ENCODE peak calls at places on chromosomes 13 and 19, in six cellular contexts. One of them, this sample, is unnamed.
A peak's percentile ranks its signal among the peaks of the same experiment; 100 is the strongest.

GRCh38 chr13:44368062-44368591 is 5.5 kb upstream of the SERP2 start:
- DNase-seq in neural crest cell: no peak
- DNase-seq in WTC11: no peak
- DNase-seq in mucosa of descending colon: no peak
- DNase-seq in AG04450: peak; percentile 20
- DNase-seq in progenitor cell of endocrine pancreas: no peak
- DNase-seq in this sample: no peak

GRCh38 chr13:78183737-78184136 is 265.1 kb upstream of the EDNRB start:
- DNase-seq in progenitor cell of endocrine pancreas: no peak
- DNase-seq in WTC11: no peak
- DNase-seq in AG04450: no peak
- DNase-seq in mucosa of descending colon: no peak
- DNase-seq in neural crest cell: no peak
- DNase-seq in this sample: no peak

GRCh38 chr19:16435999-16436650 is 35.6 kb downstream of the EPS15L1 start:
- DNase-seq in WTC11: no peak
- DNase-seq in AG04450: no peak
- DNase-seq in progenitor cell of endocrine pancreas: no peak
- DNase-seq in mucosa of descending colon: no peak
- DNase-seq in neural crest cell: no peak
- DNase-seq in this sample: no peak

GRCh38 chr13:21061077-21061945 is at the start of gene LATS2:
- DNase-seq in neural crest cell: peak; percentile 88
- DNase-seq in AG04450: peak; percentile 83
- DNase-seq in WTC11: peak; percentile 98
- DNase-seq in mucosa of descending colon: peak; percentile 96
- DNase-seq in progenitor cell of endocrine pancreas: peak; percentile 94
- DNase-seq in this sample: peak; percentile 89

GRCh38 chr19:10927691-10928562 is 512 bp downstream of the YIPF2 start:
- DNase-seq in progenitor cell of endocrine pancreas: no peak
- DNase-seq in WTC11: no peak
- DNase-seq in AG04450: no peak
- DNase-seq in neural crest cell: no peak
- DNase-seq in mucosa of descending colon: peak; percentile 20
- DNase-seq in this sample: no peak

GRCh38 chr19:1308718-1309117 is 23.0 kb downstream of the EFNA2 start:
- DNase-seq in progenitor cell of endocrine pancreas: no peak
- DNase-seq in AG04450: no peak
- DNase-seq in neural crest cell: no peak
- DNase-seq in mucosa of descending colon: no peak
- DNase-seq in WTC11: no peak
- DNase-seq in this sample: no peak

GRCh38 chr13:49098771-49099512 is 121.2 kb upstream of the MLNR start:
- DNase-seq in AG04450: no peak
- DNase-seq in progenitor cell of endocrine pancreas: no peak
- DNase-seq in neural crest cell: no peak
- DNase-seq in WTC11: no peak
- DNase-seq in mucosa of descending colon: no peak
- DNase-seq in this sample: no peak

GRCh38 chr13:78689011-78689410 is 30.1 kb upstream of the OBI1 start:
- DNase-seq in mucosa of descending colon: no peak
- DNase-seq in neural crest cell: no peak
- DNase-seq in AG04450: no peak
- DNase-seq in WTC11: no peak
- DNase-seq in progenitor cell of endocrine pancreas: no peak
- DNase-seq in this sample: no peak

GRCh38 chr13:90591927-90592268 is 755.6 kb upstream of the MIR17HG start:
- DNase-seq in progenitor cell of endocrine pancreas: no peak
- DNase-seq in WTC11: no peak
- DNase-seq in neural crest cell: no peak
- DNase-seq in mucosa of descending colon: no peak
- DNase-seq in AG04450: no peak
- DNase-seq in this sample: no peak

GRCh38 chr19:2578911-2579677 is 103.2 kb downstream of the GADD45B start:
- DNase-seq in AG04450: peak; percentile 61
- DNase-seq in WTC11: peak; percentile 92
- DNase-seq in mucosa of descending colon: peak; percentile 90
- DNase-seq in progenitor cell of endocrine pancreas: peak; percentile 78
- DNase-seq in neural crest cell: peak; percentile 83
- DNase-seq in this sample: peak; percentile 62

GRCh38 chr13:98997738-98998641 is 20.1 kb upstream of the DOCK9 start:
- DNase-seq in mucosa of descending colon: no peak
- DNase-seq in neural crest cell: no peak
- DNase-seq in progenitor cell of endocrine pancreas: no peak
- DNase-seq in WTC11: no peak
- DNase-seq in AG04450: no peak
- DNase-seq in this sample: no peak

GRCh38 chr13:44679602-44680001 is 103.5 kb upstream of the TSC22D1 start:
- DNase-seq in AG04450: no peak
- DNase-seq in progenitor cell of endocrine pancreas: no peak
- DNase-seq in WTC11: no peak
- DNase-seq in neural crest cell: no peak
- DNase-seq in mucosa of descending colon: no peak
- DNase-seq in this sample: no peak

GRCh38 chr13:91592050-91593014 is 193.9 kb downstream of the GPC5 start:
- DNase-seq in mucosa of descending colon: no peak
- DNase-seq in AG04450: no peak
- DNase-seq in neural crest cell: no peak
- DNase-seq in progenitor cell of endocrine pancreas: no peak
- DNase-seq in WTC11: no peak
- DNase-seq in this sample: no peak

GRCh38 chr13:97124237-97124636 is 97.9 kb upstream of the MBNL2 start:
- DNase-seq in AG04450: no peak
- DNase-seq in neural crest cell: no peak
- DNase-seq in progenitor cell of endocrine pancreas: no peak
- DNase-seq in mucosa of descending colon: no peak
- DNase-seq in WTC11: no peak
- DNase-seq in this sample: no peak

GRCh38 chr13:97127842-97128241 is 94.3 kb upstream of the MBNL2 start:
- DNase-seq in AG04450: no peak
- DNase-seq in mucosa of descending colon: no peak
- DNase-seq in WTC11: no peak
- DNase-seq in neural crest cell: no peak
- DNase-seq in progenitor cell of endocrine pancreas: no peak
- DNase-seq in this sample: no peak

GRCh38 chr13:97122381-97122996 is 99.6 kb upstream of the MBNL2 start:
- DNase-seq in WTC11: no peak
- DNase-seq in mucosa of descending colon: no peak
- DNase-seq in AG04450: no peak
- DNase-seq in progenitor cell of endocrine pancreas: no peak
- DNase-seq in neural crest cell: no peak
- DNase-seq in this sample: no peak

GRCh38 chr13:97125810-97126738 is 96.1 kb upstream of the MBNL2 start:
- DNase-seq in AG04450: no peak
- DNase-seq in neural crest cell: no peak
- DNase-seq in mucosa of descending colon: no peak
- DNase-seq in progenitor cell of endocrine pancreas: no peak
- DNase-seq in WTC11: no peak
- DNase-seq in this sample: no peak

DNA sequence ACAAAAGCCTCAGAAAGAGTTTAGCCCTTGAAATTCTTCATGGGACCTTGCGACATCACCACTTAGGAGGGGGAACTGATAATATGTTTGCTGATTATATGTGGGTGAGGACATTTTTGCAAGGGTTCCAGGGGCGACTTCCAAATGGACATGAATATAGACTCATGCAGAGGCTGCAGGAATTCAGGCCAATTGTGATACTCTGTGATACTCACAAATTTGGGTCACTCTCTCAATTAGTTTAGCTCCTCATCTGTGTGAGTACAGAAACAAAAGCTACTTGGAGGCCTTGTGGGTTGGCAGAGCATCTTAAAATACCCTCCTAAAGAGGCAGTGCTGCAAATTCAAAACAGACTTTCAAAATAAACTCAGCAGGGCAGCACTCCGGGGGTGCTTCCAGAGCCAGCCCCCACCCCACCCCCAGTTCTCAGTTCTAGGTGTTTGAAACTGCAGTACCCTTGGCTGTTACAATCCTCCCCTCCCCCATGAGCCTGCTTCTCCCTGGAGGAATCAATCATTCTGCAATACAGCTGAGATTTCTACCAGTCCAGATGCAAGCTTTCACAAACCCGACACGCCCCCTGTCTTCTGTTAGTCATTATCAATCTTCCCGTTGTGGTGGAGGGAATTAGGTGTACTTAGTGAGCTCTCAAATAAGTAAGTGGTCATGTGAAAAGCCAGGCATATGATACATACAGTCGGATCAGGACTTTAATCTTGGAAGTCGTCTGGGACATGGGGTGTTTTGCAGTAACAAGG is 96.9 kb upstream of the MBNL2 start:
- DNase-seq in AG04450: no peak
- DNase-seq in mucosa of descending colon: peak; percentile 39
- DNase-seq in neural crest cell: no peak
- DNase-seq in WTC11: peak; percentile 15
- DNase-seq in progenitor cell of endocrine pancreas: no peak
- DNase-seq in this sample: no peak
- TF ChIP-seq CTCF in AG04450: no peak
- TF ChIP-seq CTCF in mucosa of descending colon: no peak
- TF ChIP-seq CTCF in neural crest cell: no peak
- TF ChIP-seq CTCF in WTC11: no peak
- TF ChIP-seq CTCF in progenitor cell of endocrine pancreas: no peak
- TF ChIP-seq CTCF in this sample: no peak

DNA sequence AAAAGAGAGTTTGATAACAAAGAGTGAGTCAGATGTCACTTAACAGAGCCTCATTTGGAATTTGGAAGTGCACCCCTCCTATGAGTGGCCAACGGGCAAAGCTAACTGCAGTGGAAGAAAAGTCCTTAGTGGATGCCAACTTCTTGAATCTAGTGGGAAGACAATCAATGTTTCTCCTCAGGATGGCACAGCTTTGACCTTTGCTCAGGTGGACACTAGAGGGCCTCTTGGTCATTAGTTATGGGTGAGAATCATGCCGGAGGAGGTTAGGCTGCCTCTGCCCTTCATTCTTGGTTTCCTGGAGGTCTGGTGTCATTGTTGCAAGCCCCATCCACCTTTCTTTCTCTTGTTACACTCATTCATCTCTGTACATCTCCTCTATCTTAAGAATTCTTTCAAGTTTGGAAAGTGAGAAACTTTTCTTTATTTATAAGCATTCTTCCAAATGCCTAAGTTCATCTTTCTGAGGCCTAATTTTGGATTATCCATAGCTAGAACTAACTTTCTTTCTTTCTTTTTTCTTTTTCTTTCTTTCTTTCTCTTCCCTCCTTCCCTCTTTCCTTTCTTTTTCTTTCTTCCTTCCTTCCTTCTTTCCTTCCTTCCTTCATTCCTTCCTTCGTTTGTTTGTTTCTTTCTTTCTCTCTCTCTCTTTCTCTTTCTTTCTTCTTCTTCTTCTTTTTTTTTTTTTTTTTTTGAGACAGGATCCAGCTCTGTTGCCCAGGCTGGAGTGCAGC is 327.2 kb upstream of the TSHZ3 start:
- DNase-seq in WTC11: peak; percentile 42
- DNase-seq in mucosa of descending colon: peak; percentile 7
- DNase-seq in neural crest cell: no peak
- DNase-seq in progenitor cell of endocrine pancreas: no peak
- DNase-seq in AG04450: no peak
- DNase-seq in this sample: no peak
- TF ChIP-seq CTCF in WTC11: no peak
- TF ChIP-seq CTCF in mucosa of descending colon: no peak
- TF ChIP-seq CTCF in neural crest cell: peak; percentile 31
- TF ChIP-seq CTCF in progenitor cell of endocrine pancreas: peak; percentile 34
- TF ChIP-seq CTCF in AG04450: no peak
- TF ChIP-seq CTCF in this sample: no peak

GRCh38 chr19:12893582-12893981 is 2.6 kb downstream of the GCDH start:
- DNase-seq in progenitor cell of endocrine pancreas: no peak
- DNase-seq in neural crest cell: no peak
- DNase-seq in AG04450: no peak
- DNase-seq in WTC11: no peak
- DNase-seq in mucosa of descending colon: no peak
- DNase-seq in this sample: no peak

GRCh38 chr19:12886943-12887747 is at the start of gene KLF1:
- DNase-seq in WTC11: no peak
- DNase-seq in neural crest cell: no peak
- DNase-seq in mucosa of descending colon: no peak
- DNase-seq in progenitor cell of endocrine pancreas: no peak
- DNase-seq in AG04450: no peak
- DNase-seq in this sample: no peak

GRCh38 chr19:12885749-12886706 is 973 bp downstream of the KLF1 start:
- DNase-seq in AG04450: no peak
- DNase-seq in progenitor cell of endocrine pancreas: no peak
- DNase-seq in neural crest cell: no peak
- DNase-seq in mucosa of descending colon: peak; percentile 25
- DNase-seq in WTC11: peak; percentile 56
- DNase-seq in this sample: no peak

GRCh38 chr19:12891553-12892021 is 627 bp downstream of the GCDH start:
- DNase-seq in AG04450: no peak
- DNase-seq in progenitor cell of endocrine pancreas: no peak
- DNase-seq in WTC11: no peak
- DNase-seq in neural crest cell: no peak
- DNase-seq in mucosa of descending colon: no peak
- DNase-seq in this sample: no peak

DNA sequence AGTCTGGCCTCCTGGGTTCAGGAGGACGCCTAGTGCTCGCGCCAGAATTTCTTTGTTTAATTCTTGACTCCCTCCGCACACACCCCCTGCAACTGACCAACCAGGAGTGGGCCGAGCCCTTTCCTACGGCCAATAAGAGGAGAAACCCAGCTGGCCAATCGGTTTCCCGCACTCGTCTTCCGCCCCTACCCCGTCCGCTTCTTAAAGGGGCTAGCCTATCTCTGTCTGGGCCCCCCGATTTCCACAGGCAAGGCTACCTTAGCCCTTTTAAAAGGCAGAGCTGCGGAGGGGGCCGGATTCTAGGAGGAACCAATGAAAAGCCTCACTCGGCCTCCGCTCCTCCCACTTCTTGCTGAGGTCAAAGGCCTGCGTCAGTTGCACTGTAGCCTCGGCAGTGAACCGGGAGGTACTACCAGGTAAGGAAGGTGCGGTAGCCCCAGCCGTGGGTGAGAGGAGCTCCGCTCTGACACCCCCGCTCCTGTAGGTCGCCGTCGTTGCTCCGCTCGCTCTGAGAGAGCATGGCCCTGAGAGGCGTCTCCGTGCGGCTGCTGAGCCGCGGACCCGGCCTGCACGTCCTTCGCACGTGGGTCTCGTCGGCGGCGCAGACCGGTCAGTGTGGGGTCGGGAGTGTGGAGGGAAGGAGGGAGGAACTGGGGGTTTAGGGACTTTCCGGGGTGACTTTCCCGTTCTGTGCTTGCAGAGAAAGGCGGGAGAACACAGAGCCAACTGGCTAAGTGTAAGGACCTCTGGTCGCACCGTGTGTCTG is at the start of gene GCDH:
- DNase-seq in WTC11: peak; percentile 98
- DNase-seq in neural crest cell: peak; percentile 87
- DNase-seq in progenitor cell of endocrine pancreas: peak; percentile 91
- DNase-seq in mucosa of descending colon: peak; percentile 98
- DNase-seq in AG04450: peak; percentile 94
- DNase-seq in this sample: peak; percentile 91
- TF ChIP-seq CTCF in WTC11: no peak
- TF ChIP-seq CTCF in neural crest cell: no peak
- TF ChIP-seq CTCF in progenitor cell of endocrine pancreas: no peak
- TF ChIP-seq CTCF in mucosa of descending colon: no peak
- TF ChIP-seq CTCF in AG04450: no peak
- TF ChIP-seq CTCF in this sample: no peak

DNA sequence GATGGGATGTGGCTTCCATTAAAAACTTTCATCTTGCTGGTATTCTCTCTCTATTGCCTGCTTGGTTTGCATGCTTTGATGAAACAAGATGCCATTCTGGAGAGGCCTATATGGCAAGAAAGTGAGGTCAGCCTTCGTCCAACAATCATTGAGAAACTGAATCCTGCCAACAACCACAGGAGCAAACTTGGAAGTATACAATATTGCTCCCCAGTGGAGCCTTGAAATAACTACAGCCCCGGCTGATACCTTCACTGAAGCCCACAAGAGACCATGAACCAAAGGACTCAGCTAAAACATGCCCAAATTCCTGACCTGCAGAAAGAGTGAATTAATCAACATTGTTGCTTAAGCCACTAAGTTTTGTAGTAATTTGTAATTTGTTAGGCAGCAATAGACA is 82.5 kb upstream of the FGF14 start:
- DNase-seq in neural crest cell: no peak
- DNase-seq in AG04450: no peak
- DNase-seq in WTC11: no peak
- DNase-seq in progenitor cell of endocrine pancreas: no peak
- DNase-seq in mucosa of descending colon: no peak
- DNase-seq in this sample: no peak
- TF ChIP-seq CTCF in neural crest cell: peak; percentile 17
- TF ChIP-seq CTCF in AG04450: peak; percentile 23
- TF ChIP-seq CTCF in WTC11: no peak
- TF ChIP-seq CTCF in progenitor cell of endocrine pancreas: no peak
- TF ChIP-seq CTCF in mucosa of descending colon: no peak
- TF ChIP-seq CTCF in this sample: no peak

This sample was measured in natural killer cell.